ENCODE peak calls at places on chromosomes 2 and 18, in five cellular contexts. W is CD4-positive, CD25-positive, alpha-beta regulatory T cell; O is bronchial epithelial cell; C is fibroblast of mammary gland; D is tibial artery. L is an unnamed sample.

GRCh38 chr2:149223472-149224062 is 106.8 kb upstream of the LYPD6 start:
- DNase-seq in O (no peak), C (no peak), D (no peak), W (no peak), L (no peak)

GRCh38 chr2:1884933-1885580 is 140.7 kb upstream of the PXDN start:
- DNase-seq in O (peak; percentile 20), D (peak; percentile 72), W (no peak), C (peak; percentile 46), L (no peak)

GRCh38 chr2:105836840-105837692 is 92.4 kb downstream of the NCK2 start:
- DNase-seq in W (peak; percentile 84), C (no peak), D (no peak), O (no peak), L (no peak)

GRCh38 chr2:61536723-61537581 is 1.2 kb downstream of the XPO1 start:
- DNase-seq in C (peak; percentile 91), D (peak; percentile 94), W (peak; percentile 97), O (peak; percentile 6), L (peak; percentile 75)

GRCh38 chr2:169736902-169737301 is 3.3 kb downstream of the KLHL23 start:
- DNase-seq in W (no peak), O (no peak), C (peak; percentile 7), D (no peak), L (no peak)

GRCh38 chr2:216034065-216034464 is 20.7 kb upstream of the MREG start:
- DNase-seq in W (peak; percentile 89), C (peak; percentile 83), D (no peak), O (peak; percentile 76), L (peak; percentile 64)

GRCh38 chr2:217402622-217403383 is 542.9 kb upstream of the TNP1 start:
- DNase-seq in O (peak; percentile 92), D (peak; percentile 73), W (no peak), C (peak; percentile 46), L (no peak)

GRCh38 chr18:35939166-35939565 is 33.3 kb upstream of the RMP24 start:
- DNase-seq in O (no peak), D (no peak), C (no peak), W (no peak), L (no peak)

GRCh38 chr2:45892236-45892701 is 240.8 kb downstream of the PRKCE start:
- DNase-seq in O (no peak), W (no peak), D (no peak), C (no peak), L (no peak)

GRCh38 chr2:2940702-2941655 is 436.6 kb downstream of the EIPR1 start:
- DNase-seq in O (no peak), C (no peak), W (no peak), D (no peak), L (no peak)

GRCh38 chr2:203998195-203998804 is 61.7 kb downstream of the ICOS start:
- DNase-seq in O (peak; percentile 55), C (peak; percentile 69), D (no peak), W (no peak), L (no peak)

GRCh38 chr2:96247896-96248295 is 17.9 kb downstream of the TMEM127 start:
- DNase-seq in O (no peak), D (no peak), W (no peak), C (no peak), L (no peak)

GRCh38 chr2:207153266-207153990 is 12.3 kb downstream of the KLF7 start:
- DNase-seq in W (no peak), C (no peak), D (no peak), O (no peak), L (no peak)

GRCh38 chr2:5946210-5947118 is 254.3 kb downstream of the SOX11 start:
- DNase-seq in O (no peak), D (no peak), W (no peak), C (no peak), L (no peak)

GRCh38 chr2:8636691-8637636 is 44.9 kb upstream of the ID2 start:
- DNase-seq in C (no peak), W (no peak), D (peak; percentile 45), O (no peak), L (no peak)

GRCh38 chr18:58572181-58572580 is 56.7 kb downstream of the ALPK2 start:
- DNase-seq in W (no peak), D (no peak), C (peak; percentile 100), O (peak; percentile 90), L (no peak)

GRCh38 chr2:209422191-209422754 is 1.6 kb upstream of the MAP2 start:
- DNase-seq in O (peak; percentile 74), D (no peak), W (no peak), C (no peak), L (no peak)

GRCh38 chr2:162327134-162327769 is 8.8 kb upstream of the IFIH1 start:
- DNase-seq in C (peak; percentile 21), D (no peak), W (peak; percentile 45), O (no peak), L (no peak)

GRCh38 chr18:74493689-74494088 is 2.5 kb upstream of the CNDP2 start:
- DNase-seq in O (peak; percentile 67), C (peak; percentile 63), W (peak; percentile 85), D (peak; percentile 51), L (no peak)

GRCh38 chr2:119408221-119408619 is 23.4 kb upstream of the TMEM37 start:
- DNase-seq in W (no peak), C (no peak), O (no peak), D (no peak), L (no peak)

GRCh38 chr18:45110577-45111506 is 430.2 kb downstream of the SETBP1 start:
- DNase-seq in O (peak; percentile 11), D (peak; percentile 65), W (no peak), C (peak; percentile 81), L (no peak)

GRCh38 chr2:178761759-178762371 is 45.4 kb downstream of the TTN start:
- DNase-seq in O (peak; percentile 56), D (no peak), C (peak; percentile 63), W (peak; percentile 71), L (no peak)

GRCh38 chr2:27194538-27195354 is 17.1 kb upstream of the ATRAID start:
- DNase-seq in W (no peak), D (no peak), C (no peak), O (no peak), L (no peak)

GRCh38 chr2:37619230-37619956 is 52.0 kb downstream of the CDC42EP3 start:
- DNase-seq in O (no peak), D (no peak), W (no peak), C (no peak), L (no peak)
- H3K4me3 ChIP-seq in O (no peak overlapping the region), D (no peak overlapping the region), W (no peak overlapping the region), C (no peak overlapping the region), L (peak overlapping the region; percentile 40)

GRCh38 chr2:180128861-180129260 is 121.8 kb upstream of the CWC22 start:
- DNase-seq in W (no peak), O (no peak), D (no peak), C (no peak), L (no peak)

GRCh38 chr2:180122874-180123273 is 115.8 kb upstream of the CWC22 start:
- DNase-seq in D (no peak), W (no peak), O (peak; percentile 91), C (peak; percentile 64), L (no peak)

GRCh38 chr2:180130403-180130802 is 123.3 kb upstream of the CWC22 start:
- DNase-seq in D (no peak), O (peak; percentile 85), C (peak; percentile 72), W (no peak), L (no peak)

GRCh38 chr2:180124273-180124881 is 117.3 kb upstream of the CWC22 start:
- DNase-seq in W (peak; percentile 55), O (peak; percentile 64), C (peak; percentile 75), D (no peak), L (no peak)

DNA sequence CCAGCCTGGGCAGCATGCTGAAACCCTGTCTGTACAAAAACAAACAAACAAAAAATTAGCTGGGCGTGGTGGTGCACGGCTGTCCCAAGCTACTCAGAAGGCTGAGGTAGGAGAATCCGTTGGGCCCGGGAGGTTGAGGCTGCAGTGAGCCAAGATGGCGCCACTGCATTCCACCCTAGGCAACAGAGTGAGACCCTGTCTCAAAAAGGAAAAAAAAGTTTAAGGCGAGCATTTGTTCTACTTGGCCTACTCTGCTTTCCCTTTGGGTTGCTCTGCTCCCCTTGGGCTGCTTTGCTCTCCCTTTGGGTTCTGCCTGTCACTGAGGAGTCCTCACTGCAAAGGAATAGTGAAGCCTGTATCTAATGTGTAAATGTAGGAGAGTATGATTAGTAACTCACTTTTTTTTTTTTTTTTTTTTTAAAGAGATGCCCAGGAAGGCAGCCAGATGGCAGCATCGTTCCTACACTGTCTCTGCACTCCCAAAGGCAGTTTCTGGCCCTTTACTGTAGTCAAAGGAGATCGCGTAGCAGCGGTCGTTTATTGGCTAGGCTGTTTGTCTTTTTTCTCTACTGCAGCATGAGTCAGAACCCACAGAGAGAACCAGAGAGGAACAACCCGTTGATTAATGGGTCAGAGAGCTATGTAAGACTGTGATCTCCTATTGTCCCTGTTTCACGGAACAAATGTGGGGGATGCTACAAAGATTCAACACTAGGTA is 118.3 kb upstream of the CWC22 start:
- DNase-seq in O (peak; percentile 92), W (peak; percentile 48), D (peak; percentile 62), C (peak; percentile 97), L (peak; percentile 13)
- H3K4me3 ChIP-seq in O (no peak overlapping the region), W (no peak overlapping the region), D (no peak overlapping the region), C (no peak overlapping the region), L (no peak overlapping the region)

DNA sequence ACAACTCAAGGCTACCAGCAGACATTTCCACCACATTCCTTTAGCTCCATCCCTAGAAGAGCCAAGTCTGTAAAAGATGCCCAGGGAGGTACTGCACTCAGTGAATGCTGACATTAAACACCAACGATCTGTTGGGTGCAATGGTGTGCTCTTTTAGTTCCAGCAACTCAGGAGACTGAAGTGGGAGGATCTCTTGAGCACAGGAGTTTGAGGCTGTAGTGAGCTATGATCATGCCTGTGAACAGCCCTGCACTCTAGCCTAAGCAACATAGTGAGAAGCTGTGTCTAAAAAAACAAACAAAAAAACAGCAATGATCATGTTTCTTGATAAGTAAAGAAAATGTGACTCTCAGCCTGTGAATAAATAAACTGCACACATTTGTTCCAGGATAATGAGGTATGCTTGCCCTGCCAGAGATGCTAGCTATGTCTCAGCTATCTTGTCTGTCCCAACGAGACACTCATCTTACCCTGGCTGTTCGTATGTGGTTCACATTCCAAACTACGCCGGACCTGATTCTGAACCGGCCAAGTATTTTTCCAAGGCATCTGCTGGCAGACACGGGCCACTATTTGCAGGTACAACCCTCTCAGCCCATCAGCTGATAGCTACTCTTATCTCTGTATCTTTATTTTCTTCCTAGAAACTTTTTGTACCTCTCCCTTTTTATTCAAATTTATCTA is 21.8 kb downstream of the TMEM182 start:
- DNase-seq in D (no peak), W (no peak), C (no peak), O (no peak), L (no peak)
- H3K4me3 ChIP-seq in D (no peak overlapping the region), W (no peak overlapping the region), C (no peak overlapping the region), O (no peak overlapping the region), L (no peak overlapping the region)

GRCh38 chr18:9329471-9329870 is 5.1 kb upstream of the TWSG1 start:
- DNase-seq in W (no peak), O (peak; percentile 62), C (no peak), D (no peak), L (no peak)

GRCh38 chr18:9330419-9330818 is 4.2 kb upstream of the TWSG1 start:
- DNase-seq in C (no peak), W (no peak), D (no peak), O (no peak), L (no peak)

GRCh38 chr18:9323750-9324445 is 10.7 kb upstream of the TWSG1 start:
- DNase-seq in O (peak; percentile 67), D (no peak), C (peak; percentile 46), W (no peak), L (no peak)

GRCh38 chr18:9325716-9326115 is 8.9 kb upstream of the TWSG1 start:
- DNase-seq in D (no peak), W (no peak), C (no peak), O (no peak), L (no peak)

DNA sequence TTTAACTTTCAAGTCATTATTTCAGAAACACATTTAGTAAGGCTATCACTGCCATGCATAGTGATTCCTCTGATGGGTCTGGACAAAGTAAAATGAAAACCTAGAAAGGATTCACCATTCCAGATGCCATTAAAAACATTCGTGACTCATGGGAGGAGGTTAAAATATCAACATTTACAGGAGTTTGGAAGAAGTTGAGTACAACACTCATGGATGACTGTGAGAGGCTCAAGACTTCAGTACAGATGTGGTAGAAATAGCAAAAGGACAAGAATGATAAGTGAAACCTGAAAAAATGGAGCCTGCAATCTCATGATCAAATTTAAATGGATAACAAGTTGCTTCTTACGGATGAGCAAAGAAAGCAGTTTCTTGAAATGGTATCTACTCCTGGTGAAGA is 5.8 kb upstream of the TWSG1 start:
- DNase-seq in O (no peak), W (no peak), C (peak; percentile 51), D (no peak), L (no peak)
- H3K4me3 ChIP-seq in O (no peak overlapping the region), W (no peak overlapping the region), C (no peak overlapping the region), D (no peak overlapping the region), L (no peak overlapping the region)

L was measured in GM06990.